ENCODE peak calls at places on chromosomes 2 and 18, in nine cellular contexts. One of them, this sample, is unnamed.

GRCh38 chr2:105369009-105369408 is 29.8 kb downstream of the FHL2 start:
- DNase-seq in neural progenitor cell: no peak
- DNase-seq in GM23248: no peak
- DNase-seq in HCT116: no peak
- DNase-seq in OCI-LY7: no peak
- DNase-seq in SK-N-SH: no peak
- DNase-seq in PC-3: no peak
- DNase-seq in hepatocyte: no peak
- DNase-seq in MM.1S: no peak
- DNase-seq in this sample: no peak

GRCh38 chr2:70029814-70030409 is 57.4 kb upstream of the PCBP1 start:
- DNase-seq in neural progenitor cell: peak; percentile 71
- DNase-seq in GM23248: peak; percentile 76
- DNase-seq in HCT116: no peak
- DNase-seq in OCI-LY7: no peak
- DNase-seq in SK-N-SH: peak; percentile 51
- DNase-seq in PC-3: no peak
- DNase-seq in hepatocyte: peak; percentile 78
- DNase-seq in MM.1S: peak; percentile 42
- DNase-seq in this sample: peak; percentile 80

GRCh38 chr2:199806179-199806578 is 44.8 kb downstream of the FTCDNL1 start:
- DNase-seq in neural progenitor cell: no peak
- DNase-seq in GM23248: no peak
- DNase-seq in HCT116: no peak
- DNase-seq in OCI-LY7: no peak
- DNase-seq in SK-N-SH: no peak
- DNase-seq in PC-3: no peak
- DNase-seq in hepatocyte: no peak
- DNase-seq in MM.1S: no peak
- DNase-seq in this sample: no peak

GRCh38 chr2:16653083-16653375 is 12.6 kb downstream of the CYRIA start:
- DNase-seq in neural progenitor cell: no peak
- DNase-seq in GM23248: no peak
- DNase-seq in HCT116: no peak
- DNase-seq in OCI-LY7: no peak
- DNase-seq in SK-N-SH: no peak
- DNase-seq in PC-3: no peak
- DNase-seq in hepatocyte: no peak
- DNase-seq in MM.1S: no peak
- DNase-seq in this sample: no peak

GRCh38 chr18:55318864-55319516 is 269.0 kb downstream of the TCF4 start:
- DNase-seq in neural progenitor cell: no peak
- DNase-seq in GM23248: peak; percentile 67
- DNase-seq in HCT116: no peak
- DNase-seq in OCI-LY7: no peak
- DNase-seq in SK-N-SH: no peak
- DNase-seq in PC-3: no peak
- DNase-seq in hepatocyte: no peak
- DNase-seq in MM.1S: no peak
- DNase-seq in this sample: no peak

GRCh38 chr2:24972315-24972958 is 682 bp upstream of the DNAJC27 start:
- DNase-seq in neural progenitor cell: peak; percentile 36
- DNase-seq in GM23248: peak; percentile 60
- DNase-seq in HCT116: peak; percentile 12
- DNase-seq in OCI-LY7: peak; percentile 58
- DNase-seq in SK-N-SH: peak; percentile 50
- DNase-seq in PC-3: peak; percentile 26
- DNase-seq in hepatocyte: peak; percentile 50
- DNase-seq in MM.1S: peak; percentile 57
- DNase-seq in this sample: peak; percentile 48

GRCh38 chr18:56285387-56286055 is 352.9 kb downstream of the TXNL1 start:
- DNase-seq in neural progenitor cell: no peak
- DNase-seq in GM23248: peak; percentile 37
- DNase-seq in HCT116: no peak
- DNase-seq in OCI-LY7: no peak
- DNase-seq in SK-N-SH: no peak
- DNase-seq in PC-3: peak; percentile 41
- DNase-seq in hepatocyte: no peak
- DNase-seq in MM.1S: no peak
- DNase-seq in this sample: no peak

GRCh38 chr2:218381916-218382366 is at the start of gene SLC11A1:
- DNase-seq in neural progenitor cell: no peak
- DNase-seq in GM23248: no peak
- DNase-seq in HCT116: no peak
- DNase-seq in OCI-LY7: no peak
- DNase-seq in SK-N-SH: no peak
- DNase-seq in PC-3: no peak
- DNase-seq in hepatocyte: peak; percentile 4
- DNase-seq in MM.1S: no peak
- DNase-seq in this sample: no peak

GRCh38 chr2:70718736-70719135 is 49.3 kb downstream of the ADD2 start:
- DNase-seq in neural progenitor cell: no peak
- DNase-seq in GM23248: no peak
- DNase-seq in HCT116: no peak
- DNase-seq in OCI-LY7: no peak
- DNase-seq in SK-N-SH: no peak
- DNase-seq in PC-3: no peak
- DNase-seq in hepatocyte: no peak
- DNase-seq in MM.1S: no peak
- DNase-seq in this sample: no peak

GRCh38 chr2:95115418-95115817 is 6.2 kb downstream of the MRPS5 start:
- DNase-seq in neural progenitor cell: peak; percentile 74
- DNase-seq in GM23248: peak; percentile 79
- DNase-seq in HCT116: peak; percentile 45
- DNase-seq in OCI-LY7: peak; percentile 57
- DNase-seq in SK-N-SH: peak; percentile 75
- DNase-seq in PC-3: peak; percentile 72
- DNase-seq in hepatocyte: peak; percentile 78
- DNase-seq in MM.1S: peak; percentile 77
- DNase-seq in this sample: peak; percentile 83

GRCh38 chr2:109447251-109447661 is 166.5 kb downstream of the SEPTIN10 start:
- DNase-seq in neural progenitor cell: peak; percentile 16
- DNase-seq in GM23248: peak; percentile 82
- DNase-seq in HCT116: no peak
- DNase-seq in OCI-LY7: no peak
- DNase-seq in SK-N-SH: peak; percentile 85
- DNase-seq in PC-3: no peak
- DNase-seq in hepatocyte: peak; percentile 56
- DNase-seq in MM.1S: no peak
- DNase-seq in this sample: no peak

GRCh38 chr2:176449852-176450251 is 180.6 kb downstream of the MTX2 start:
- DNase-seq in neural progenitor cell: peak; percentile 10
- DNase-seq in GM23248: peak; percentile 36
- DNase-seq in HCT116: no peak
- DNase-seq in OCI-LY7: no peak
- DNase-seq in SK-N-SH: no peak
- DNase-seq in PC-3: no peak
- DNase-seq in hepatocyte: no peak
- DNase-seq in MM.1S: no peak
- DNase-seq in this sample: peak; percentile 97

DNA sequence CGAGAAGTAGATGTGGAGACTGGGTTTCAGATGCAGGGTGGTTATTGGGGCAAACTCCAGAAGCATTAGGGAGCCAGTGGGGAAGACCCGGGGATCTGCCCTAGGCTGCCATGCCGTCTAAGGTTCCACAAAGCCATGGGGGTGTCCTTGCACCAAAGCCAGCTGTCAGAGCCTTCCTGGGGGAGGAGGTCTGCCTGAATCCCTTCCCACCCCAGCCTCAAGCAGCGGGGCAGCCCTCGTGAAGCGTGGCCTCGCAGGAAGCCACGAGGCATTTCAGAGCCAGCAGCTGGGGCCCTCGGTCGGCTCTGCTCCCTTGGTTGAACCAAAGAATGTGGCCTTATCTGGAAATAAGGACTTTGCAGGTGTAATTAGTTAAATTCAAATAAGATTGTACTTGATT is 51.2 kb upstream of the UBE2F start:
- DNase-seq in neural progenitor cell: no peak
- DNase-seq in GM23248: no peak
- DNase-seq in HCT116: no peak
- DNase-seq in OCI-LY7: no peak
- DNase-seq in SK-N-SH: no peak
- DNase-seq in PC-3: no peak
- DNase-seq in hepatocyte: no peak
- DNase-seq in MM.1S: no peak
- DNase-seq in this sample: no peak
- TF ChIP-seq EZH2phosphoT487 in neural progenitor cell: no peak
- TF ChIP-seq EZH2phosphoT487 in GM23248: no peak
- TF ChIP-seq EZH2phosphoT487 in HCT116: no peak
- TF ChIP-seq EZH2phosphoT487 in OCI-LY7: no peak
- TF ChIP-seq EZH2phosphoT487 in SK-N-SH: no peak
- TF ChIP-seq EZH2phosphoT487 in PC-3: no peak
- TF ChIP-seq EZH2phosphoT487 in hepatocyte: no peak
- TF ChIP-seq EZH2phosphoT487 in MM.1S: no peak
- TF ChIP-seq EZH2phosphoT487 in this sample: no peak

DNA sequence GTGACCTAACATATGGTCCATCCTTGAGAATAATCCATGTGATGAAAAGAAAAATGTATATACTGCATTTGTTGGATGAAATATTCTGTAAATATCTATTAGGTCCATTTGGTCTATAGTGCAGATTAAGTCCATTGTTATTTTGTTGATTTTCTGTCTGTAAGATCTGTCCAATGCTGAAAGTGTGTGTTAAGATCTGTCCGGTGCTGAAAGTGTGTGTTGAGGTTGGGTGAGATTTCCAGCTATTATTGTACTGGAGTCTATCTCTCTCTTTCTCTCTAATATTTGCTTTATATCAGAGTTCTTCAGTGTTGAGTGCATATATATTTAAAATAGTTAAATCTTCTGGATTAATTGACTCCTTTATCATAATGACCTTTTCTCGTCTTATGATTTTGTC is 828.8 kb upstream of the CRIM1 start:
- DNase-seq in neural progenitor cell: peak; percentile 15
- DNase-seq in GM23248: no peak
- DNase-seq in HCT116: no peak
- DNase-seq in OCI-LY7: no peak
- DNase-seq in SK-N-SH: no peak
- DNase-seq in PC-3: no peak
- DNase-seq in hepatocyte: no peak
- DNase-seq in MM.1S: no peak
- DNase-seq in this sample: no peak
- TF ChIP-seq EZH2phosphoT487 in neural progenitor cell: no peak
- TF ChIP-seq EZH2phosphoT487 in GM23248: no peak
- TF ChIP-seq EZH2phosphoT487 in HCT116: no peak
- TF ChIP-seq EZH2phosphoT487 in OCI-LY7: no peak
- TF ChIP-seq EZH2phosphoT487 in SK-N-SH: no peak
- TF ChIP-seq EZH2phosphoT487 in PC-3: no peak
- TF ChIP-seq EZH2phosphoT487 in hepatocyte: no peak
- TF ChIP-seq EZH2phosphoT487 in MM.1S: no peak
- TF ChIP-seq EZH2phosphoT487 in this sample: no peak

GRCh38 chr18:34591920-34592444 is 118.1 kb upstream of the DTNA start:
- DNase-seq in neural progenitor cell: no peak
- DNase-seq in GM23248: no peak
- DNase-seq in HCT116: no peak
- DNase-seq in OCI-LY7: no peak
- DNase-seq in SK-N-SH: no peak
- DNase-seq in PC-3: no peak
- DNase-seq in hepatocyte: no peak
- DNase-seq in MM.1S: no peak
- DNase-seq in this sample: no peak

GRCh38 chr18:34594243-34594642 is 115.9 kb upstream of the DTNA start:
- DNase-seq in neural progenitor cell: no peak
- DNase-seq in GM23248: no peak
- DNase-seq in HCT116: no peak
- DNase-seq in OCI-LY7: no peak
- DNase-seq in SK-N-SH: no peak
- DNase-seq in PC-3: no peak
- DNase-seq in hepatocyte: no peak
- DNase-seq in MM.1S: no peak
- DNase-seq in this sample: no peak

GRCh38 chr18:34590503-34590902 is 119.6 kb upstream of the DTNA start:
- DNase-seq in neural progenitor cell: no peak
- DNase-seq in GM23248: no peak
- DNase-seq in HCT116: no peak
- DNase-seq in OCI-LY7: no peak
- DNase-seq in SK-N-SH: no peak
- DNase-seq in PC-3: no peak
- DNase-seq in hepatocyte: no peak
- DNase-seq in MM.1S: no peak
- DNase-seq in this sample: no peak

GRCh38 chr18:34595673-34596072 is 114.4 kb upstream of the DTNA start:
- DNase-seq in neural progenitor cell: peak; percentile 40
- DNase-seq in GM23248: peak; percentile 43
- DNase-seq in HCT116: peak; percentile 28
- DNase-seq in OCI-LY7: no peak
- DNase-seq in SK-N-SH: no peak
- DNase-seq in PC-3: peak; percentile 8
- DNase-seq in hepatocyte: peak; percentile 38
- DNase-seq in MM.1S: no peak
- DNase-seq in this sample: peak; percentile 75

DNA sequence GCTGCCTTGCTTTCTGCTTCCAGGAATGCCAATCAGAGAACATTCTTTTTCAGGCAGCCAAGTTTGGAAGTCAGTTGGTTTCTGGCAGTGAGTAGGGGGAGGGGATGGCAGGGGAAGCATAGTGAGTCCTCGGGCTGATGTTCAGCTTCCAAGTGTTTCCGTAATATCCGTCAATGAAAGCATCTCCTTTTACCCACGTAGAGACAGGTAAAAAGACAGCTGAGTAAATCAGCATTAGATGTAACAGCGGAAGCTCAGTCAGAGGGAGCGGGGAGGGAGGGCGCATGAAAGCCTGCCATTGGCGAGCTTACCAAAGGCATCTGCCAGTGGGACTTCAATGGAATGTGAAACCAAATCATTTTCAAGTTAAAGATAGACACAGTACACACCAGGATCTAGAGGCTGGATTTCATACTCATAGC is 117.1 kb upstream of the DTNA start:
- DNase-seq in neural progenitor cell: peak; percentile 50
- DNase-seq in GM23248: peak; percentile 76
- DNase-seq in HCT116: no peak
- DNase-seq in OCI-LY7: no peak
- DNase-seq in SK-N-SH: no peak
- DNase-seq in PC-3: no peak
- DNase-seq in hepatocyte: peak; percentile 64
- DNase-seq in MM.1S: no peak
- DNase-seq in this sample: peak; percentile 75
- TF ChIP-seq EZH2phosphoT487 in neural progenitor cell: no peak
- TF ChIP-seq EZH2phosphoT487 in GM23248: no peak
- TF ChIP-seq EZH2phosphoT487 in HCT116: no peak
- TF ChIP-seq EZH2phosphoT487 in OCI-LY7: no peak
- TF ChIP-seq EZH2phosphoT487 in SK-N-SH: no peak
- TF ChIP-seq EZH2phosphoT487 in PC-3: no peak
- TF ChIP-seq EZH2phosphoT487 in hepatocyte: no peak
- TF ChIP-seq EZH2phosphoT487 in MM.1S: no peak
- TF ChIP-seq EZH2phosphoT487 in this sample: no peak

DNA sequence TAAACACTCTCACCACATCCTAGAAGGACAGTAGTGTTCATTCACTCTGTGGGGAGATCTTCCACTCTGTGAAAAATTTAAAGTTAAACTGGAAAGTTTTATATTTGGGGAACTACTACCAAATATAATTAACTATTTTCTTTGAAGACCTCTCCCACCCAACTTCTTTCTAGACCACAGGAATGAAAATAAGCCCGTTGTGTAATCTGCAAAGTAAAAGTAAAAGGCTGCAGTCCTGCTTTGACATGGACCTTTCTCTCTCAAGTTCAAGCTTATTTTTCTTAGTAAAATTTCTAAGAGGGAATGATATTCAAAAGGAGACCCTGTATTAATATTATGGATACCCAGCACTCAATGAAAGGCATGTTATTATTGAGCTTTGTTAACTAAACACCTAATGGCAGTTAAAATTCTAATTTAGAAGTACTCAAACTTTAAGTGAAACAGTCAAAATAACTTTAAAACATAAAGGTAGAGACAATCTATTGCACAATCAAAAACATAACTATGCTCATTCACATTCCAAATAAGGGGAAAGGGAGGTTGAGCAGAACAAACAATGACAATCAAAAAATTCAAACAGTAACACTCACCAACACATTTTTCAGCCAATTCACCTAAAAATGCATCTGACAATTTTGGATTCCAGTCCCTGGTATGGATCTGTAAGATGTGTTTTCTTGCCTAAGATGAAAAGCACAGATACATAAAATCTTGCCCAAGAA is 98.5 kb downstream of the ATAD2B start:
- DNase-seq in neural progenitor cell: no peak
- DNase-seq in GM23248: peak; percentile 19
- DNase-seq in HCT116: no peak
- DNase-seq in OCI-LY7: no peak
- DNase-seq in SK-N-SH: no peak
- DNase-seq in PC-3: peak; percentile 11
- DNase-seq in hepatocyte: no peak
- DNase-seq in MM.1S: no peak
- DNase-seq in this sample: no peak
- TF ChIP-seq EZH2phosphoT487 in neural progenitor cell: no peak
- TF ChIP-seq EZH2phosphoT487 in GM23248: no peak
- TF ChIP-seq EZH2phosphoT487 in HCT116: no peak
- TF ChIP-seq EZH2phosphoT487 in OCI-LY7: no peak
- TF ChIP-seq EZH2phosphoT487 in SK-N-SH: no peak
- TF ChIP-seq EZH2phosphoT487 in PC-3: no peak
- TF ChIP-seq EZH2phosphoT487 in hepatocyte: no peak
- TF ChIP-seq EZH2phosphoT487 in MM.1S: no peak
- TF ChIP-seq EZH2phosphoT487 in this sample: no peak

This sample was measured in GM23338.